ENCODE peak calls at places on chromosomes 3 and 15, in four cellular contexts. X, K, A and Z are unnamed samples.
A peak's percentile ranks its signal among the peaks of the same experiment; 100 is the strongest.

GRCh38 chr15:80815076-80815475 is 35.9 kb downstream of the CEMIP start:
- DNase-seq in X (no peak), K (no peak), A (no peak), Z (no peak)

GRCh38 chr3:116586285-116586944 is 123.2 kb upstream of the TUSC7 start:
- DNase-seq in X (peak; percentile 27), K (no peak), A (no peak), Z (no peak)

GRCh38 chr15:91182096-91182495 is 82.0 kb downstream of the SV2B start:
- DNase-seq in X (no peak), K (no peak), A (no peak), Z (no peak)

GRCh38 chr15:60840306-60840702 is 361.4 kb upstream of the ICE2 start:
- DNase-seq in X (peak; percentile 37), K (no peak), A (peak; percentile 49), Z (peak; percentile 79)

GRCh38 chr15:29040367-29040745 is 154.6 kb downstream of the APBA2 start:
- DNase-seq in X (no peak), K (no peak), A (peak; percentile 70), Z (no peak)

GRCh38 chr3:99601493-99601892 is 36.9 kb upstream of the COL8A1 start:
- DNase-seq in X (no peak), K (no peak), A (no peak), Z (no peak)

GRCh38 chr3:56154297-56154696 is 314.0 kb downstream of the ERC2 start:
- DNase-seq in X (no peak), K (no peak), A (no peak), Z (no peak)

GRCh38 chr3:197670361-197670760 is 66.3 kb downstream of the RUBCN start:
- DNase-seq in X (no peak), K (no peak), A (no peak), Z (no peak)

GRCh38 chr3:24480497-24480896 is 14.2 kb downstream of the THRB start:
- DNase-seq in X (no peak), K (no peak), A (no peak), Z (no peak)

GRCh38 chr3:138862924-138863775 is 28.4 kb upstream of the PIK3CB start:
- DNase-seq in X (peak; percentile 57), K (peak; percentile 53), A (peak; percentile 76), Z (peak; percentile 90)

GRCh38 chr15:94395626-94396025 is 164.3 kb downstream of the MCTP2 start:
- DNase-seq in X (no peak), K (no peak), A (peak; percentile 65), Z (no peak)

GRCh38 chr15:50358805-50359204 is 3.8 kb upstream of the GABPB1 start:
- DNase-seq in X (peak; percentile 36), K (no peak), A (peak; percentile 59), Z (peak; percentile 83)

GRCh38 chr15:29018406-29018805 is 132.6 kb downstream of the APBA2 start:
- DNase-seq in X (peak; percentile 80), K (peak; percentile 67), A (no peak), Z (peak; percentile 68)

GRCh38 chr3:126484662-126485061 is 9.0 kb upstream of the ZXDC start:
- DNase-seq in X (no peak), K (no peak), A (no peak), Z (no peak)

GRCh38 chr3:122247087-122247824 is 63.8 kb downstream of the CASR start:
- DNase-seq in X (no peak), K (no peak), A (no peak), Z (no peak)

GRCh38 chr3:188664795-188665194 is 507.0 kb upstream of the TPRG1 start:
- DNase-seq in X (no peak), K (no peak), A (no peak), Z (peak; percentile 49)

GRCh38 chr3:104411760-104412159 is 954.9 kb upstream of the ALCAM start:
- DNase-seq in X (no peak), K (no peak), A (no peak), Z (peak; percentile 50)

GRCh38 chr15:92277776-92278175 is 115.9 kb upstream of the ST8SIA2 start:
- DNase-seq in X (peak; percentile 34), K (no peak), A (no peak), Z (peak; percentile 49)

GRCh38 chr3:54188176-54188791 is 65.9 kb downstream of the CACNA2D3 start:
- DNase-seq in X (peak; percentile 73), K (peak; percentile 72), A (peak; percentile 34), Z (peak; percentile 85)

GRCh38 chr3:124542483-124542882 is 187.8 kb upstream of the UMPS start:
- DNase-seq in X (no peak), K (no peak), A (no peak), Z (peak; percentile 65)

GRCh38 chr15:40160689-40161688 is at the start of gene BUB1B:
- DNase-seq in X (peak; percentile 97), K (peak; percentile 95), A (peak; percentile 87), Z (peak; percentile 99)
- H3K9ac ChIP-seq in X (peak within 1 kb of the TSS; percentile 91), K (peak within 1 kb of the TSS; percentile 91), A (peak within 1 kb of the TSS; percentile 55), Z (peak within 1 kb of the TSS; percentile 85)

GRCh38 chr3:51966016-51966415 is 1.2 kb downstream of the PCBP4 start:
- DNase-seq in X (no peak), K (no peak), A (no peak), Z (no peak)

GRCh38 chr3:51963951-51964451 is 3.3 kb downstream of the PCBP4 start:
- DNase-seq in X (no peak), K (no peak), A (no peak), Z (no peak)

GRCh38 chr3:51966486-51966885 is 768 bp downstream of the PCBP4 start:
- DNase-seq in X (no peak), K (no peak), A (no peak), Z (no peak)

GRCh38 chr3:51962854-51963530 is 4.3 kb downstream of the PCBP4 start:
- DNase-seq in X (no peak), K (no peak), A (peak; percentile 31), Z (no peak)

DNA sequence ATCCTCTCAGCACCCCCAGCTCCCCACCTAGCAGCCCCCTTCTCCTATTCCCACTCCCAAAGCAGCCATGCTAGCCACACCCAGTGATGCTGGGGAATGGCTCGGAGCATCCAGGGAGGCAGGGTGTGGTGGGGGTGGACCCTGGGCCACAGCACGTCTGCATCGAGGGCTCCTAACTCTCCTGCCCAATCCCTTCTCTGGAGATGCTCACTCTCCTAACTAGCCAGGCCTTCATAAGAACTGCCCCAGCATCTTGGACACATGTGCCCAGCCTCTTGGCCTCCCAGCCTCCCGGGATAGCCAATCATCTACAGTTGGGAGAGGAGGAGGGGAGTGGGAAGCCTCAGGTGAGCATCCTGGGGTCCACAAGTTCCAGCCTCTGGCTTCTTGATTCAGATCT is 2.7 kb downstream of the PCBP4 start:
- DNase-seq in X (no peak), K (no peak), A (no peak), Z (no peak)
- H3K4me1 ChIP-seq in X (peaks cover 10% of the 10 kb centered on the region), K (peaks cover 39% of the 10 kb centered on the region), A (peaks cover 28% of the 10 kb centered on the region), Z (peaks cover 13% of the 10 kb centered on the region)

GRCh38 chr15:69732133-69732532 is 279.5 kb downstream of the RPLP1 start:
- DNase-seq in X (no peak), K (no peak), A (no peak), Z (no peak)

GRCh38 chr15:69731581-69731980 is 279.0 kb downstream of the RPLP1 start:
- DNase-seq in X (no peak), K (no peak), A (no peak), Z (no peak)

GRCh38 chr15:69736161-69736560 is 283.5 kb downstream of the RPLP1 start:
- DNase-seq in X (no peak), K (no peak), A (no peak), Z (no peak)

GRCh38 chr15:69734699-69735098 is 282.1 kb downstream of the RPLP1 start:
- DNase-seq in X (no peak), K (no peak), A (no peak), Z (no peak)

GRCh38 chr15:69735126-69735525 is 282.5 kb downstream of the RPLP1 start:
- DNase-seq in X (no peak), K (no peak), A (no peak), Z (peak; percentile 92)
- H4K5ac ChIP-seq in X (no peak overlapping the region), K (no peak overlapping the region), A (no peak overlapping the region), Z (no peak overlapping the region)

DNA sequence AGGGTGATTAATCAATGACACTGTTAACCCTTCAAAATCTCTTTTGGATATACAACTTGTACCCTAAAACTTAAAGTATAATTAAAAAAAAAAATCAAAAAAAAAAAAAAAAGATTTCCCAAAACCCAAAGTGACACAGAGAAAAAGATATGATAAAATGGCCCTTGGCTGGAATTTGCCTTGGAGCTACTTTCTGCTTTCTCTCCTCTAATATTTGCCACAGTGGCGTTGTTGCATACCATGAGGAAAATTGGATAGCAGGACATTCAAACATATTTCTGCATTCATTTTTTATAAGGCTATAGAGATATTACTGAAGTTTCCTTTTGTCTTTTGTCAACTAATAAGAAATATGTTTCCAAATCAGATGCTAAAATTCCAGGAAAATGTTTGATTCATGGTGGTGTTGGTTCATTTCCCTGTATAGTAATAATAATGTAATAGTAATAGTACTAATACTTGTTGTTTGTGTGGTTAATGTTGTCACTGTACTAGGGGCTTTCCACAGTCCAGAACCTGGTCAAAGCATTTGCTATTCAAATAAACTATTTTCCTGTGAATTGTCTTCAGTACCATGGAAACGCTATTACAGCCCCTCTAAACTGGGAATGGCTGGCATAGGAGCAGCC is 441.3 kb upstream of the THBS1 start:
- DNase-seq in X (no peak), K (no peak), A (no peak), Z (no peak)
- H3K9ac ChIP-seq in X (no peak overlapping the region), K (no peak overlapping the region), A (peak overlapping the region; percentile 75), Z (no peak overlapping the region)

GRCh38 chr3:63707731-63708130 is 55.3 kb downstream of the SNTN start:
- DNase-seq in X (no peak), K (no peak), A (no peak), Z (no peak)
- H3K4me1 ChIP-seq in X (no peaks in the 10 kb centered on the region), K (no peaks in the 10 kb centered on the region), A (no peaks in the 10 kb centered on the region), Z (no peaks in the 10 kb centered on the region)

DNA sequence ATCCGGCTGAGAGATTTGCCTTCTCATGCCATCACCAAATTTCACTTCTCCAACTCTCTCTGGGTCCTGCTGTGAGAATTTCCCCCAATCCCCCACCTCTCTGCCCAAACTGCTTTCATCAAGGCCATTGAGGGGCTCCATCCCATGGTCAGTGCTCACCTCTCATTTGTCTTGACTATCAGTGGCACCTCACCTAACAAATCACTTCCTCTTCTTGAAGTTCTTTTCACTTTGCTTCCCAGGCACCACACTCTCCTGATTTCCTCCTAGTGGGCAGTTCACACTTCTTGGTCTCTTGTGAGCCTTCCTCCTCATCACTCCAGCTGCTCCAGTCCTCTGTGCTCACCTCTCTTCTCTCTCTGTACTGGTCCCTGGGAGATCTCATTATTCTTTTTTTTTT is 169.6 kb downstream of the OPA1 start:
- DNase-seq in X (no peak), K (no peak), A (no peak), Z (no peak)
- H4K5ac ChIP-seq in X (no peak overlapping the region), K (no peak overlapping the region), A (no peak overlapping the region), Z (no peak overlapping the region)

DNA sequence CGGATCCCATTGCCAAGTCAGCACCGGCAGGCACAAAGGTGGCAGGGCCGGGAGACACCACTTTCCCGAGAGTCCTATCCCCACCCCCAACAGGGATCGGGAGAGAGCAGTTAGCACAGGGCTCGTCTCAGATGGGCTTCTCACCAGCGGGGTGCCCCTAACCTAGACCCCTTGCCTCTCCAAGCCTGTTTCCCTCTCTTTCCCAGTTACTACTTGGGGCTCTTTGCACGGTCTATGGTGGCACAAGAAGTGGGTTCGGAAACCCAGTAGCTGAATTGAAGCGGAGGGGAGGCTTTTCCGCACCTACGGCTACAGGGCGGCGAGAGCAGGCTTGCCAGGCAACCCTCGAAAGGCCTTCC is 383 bp upstream of the EFCC1 start:
- DNase-seq in X (peak; percentile 50), K (no peak), A (no peak), Z (no peak)
- H3K9ac ChIP-seq in X (no peak overlapping the region), K (no peak overlapping the region), A (no peak overlapping the region), Z (peak overlapping the region; percentile 46)

GRCh38 chr3:110813541-110813940 is 258.1 kb upstream of the NECTIN3 start:
- DNase-seq in X (no peak), K (no peak), A (peak; percentile 6), Z (peak; percentile 10)
- H3K4me1 ChIP-seq in X (no peaks in the 10 kb centered on the region), K (no peaks in the 10 kb centered on the region), A (peaks cover 8% of the 10 kb centered on the region), Z (no peaks in the 10 kb centered on the region)

GRCh38 chr3:14770591-14770990 is 48.2 kb upstream of the FGD5 start:
- DNase-seq in X (no peak), K (no peak), A (no peak), Z (no peak)
- H4K5ac ChIP-seq in X (no peak overlapping the region), K (no peak overlapping the region), A (no peak overlapping the region), Z (no peak overlapping the region)